ENCODE peak calls at places on chromosomes 3 and 15, in eight cellular contexts. One of them, this sample, is unnamed.

GRCh38 chr15:42999201-42999779 is 78.7 kb upstream of the TTBK2 start:
- DNase-seq in breast epithelium: no peak
- DNase-seq in NCI-H1092 treated with DMSO at 0.1 percent for 48 hours: no peak
- DNase-seq in effector CD4-positive, alpha-beta T cell: no peak
- DNase-seq in ovary: no peak
- DNase-seq in endothelial cell: no peak
- DNase-seq in MM.1S: no peak
- DNase-seq in stimulated activated CD4-positive, alpha-beta T cell treated with anti-CD3 and anti-CD28 coated beads, Interleukin-4, amount 100 ng/mL, for 24 hours: no peak
- DNase-seq in this sample: no peak

GRCh38 chr3:60294181-60294580 is 957.1 kb downstream of the FHIT start:
- DNase-seq in effector CD4-positive, alpha-beta T cell: no peak
- DNase-seq in ovary: no peak
- DNase-seq in MM.1S: no peak
- DNase-seq in stimulated activated CD4-positive, alpha-beta T cell treated with anti-CD3 and anti-CD28 coated beads, Interleukin-4, amount 100 ng/mL, for 24 hours: no peak
- DNase-seq in NCI-H1092 treated with DMSO at 0.1 percent for 48 hours: peak
- DNase-seq in breast epithelium: no peak
- DNase-seq in endothelial cell: no peak
- DNase-seq in this sample: no peak

GRCh38 chr15:59879506-59879905 is 124.6 kb upstream of the FOXB1 start:
- DNase-seq in ovary: no peak
- DNase-seq in breast epithelium: no peak
- DNase-seq in MM.1S: no peak
- DNase-seq in endothelial cell: no peak
- DNase-seq in stimulated activated CD4-positive, alpha-beta T cell treated with anti-CD3 and anti-CD28 coated beads, Interleukin-4, amount 100 ng/mL, for 24 hours: no peak
- DNase-seq in NCI-H1092 treated with DMSO at 0.1 percent for 48 hours: no peak
- DNase-seq in effector CD4-positive, alpha-beta T cell: no peak
- DNase-seq in this sample: no peak

GRCh38 chr3:123298903-123299302 is 97.2 kb downstream of the SEC22A start:
- DNase-seq in MM.1S: no peak
- DNase-seq in ovary: no peak
- DNase-seq in endothelial cell: no peak
- DNase-seq in breast epithelium: no peak
- DNase-seq in stimulated activated CD4-positive, alpha-beta T cell treated with anti-CD3 and anti-CD28 coated beads, Interleukin-4, amount 100 ng/mL, for 24 hours: no peak
- DNase-seq in NCI-H1092 treated with DMSO at 0.1 percent for 48 hours: no peak
- DNase-seq in effector CD4-positive, alpha-beta T cell: no peak
- DNase-seq in this sample: no peak

GRCh38 chr15:44775923-44776322 is 39.6 kb downstream of the TRIM69 start:
- DNase-seq in ovary: no peak
- DNase-seq in effector CD4-positive, alpha-beta T cell: no peak
- DNase-seq in NCI-H1092 treated with DMSO at 0.1 percent for 48 hours: peak
- DNase-seq in breast epithelium: no peak
- DNase-seq in endothelial cell: no peak
- DNase-seq in MM.1S: peak
- DNase-seq in stimulated activated CD4-positive, alpha-beta T cell treated with anti-CD3 and anti-CD28 coated beads, Interleukin-4, amount 100 ng/mL, for 24 hours: no peak
- DNase-seq in this sample: no peak

GRCh38 chr3:45464336-45464809 is 76.0 kb downstream of the LARS2 start:
- DNase-seq in NCI-H1092 treated with DMSO at 0.1 percent for 48 hours: no peak
- DNase-seq in MM.1S: no peak
- DNase-seq in ovary: no peak
- DNase-seq in breast epithelium: no peak
- DNase-seq in endothelial cell: peak
- DNase-seq in stimulated activated CD4-positive, alpha-beta T cell treated with anti-CD3 and anti-CD28 coated beads, Interleukin-4, amount 100 ng/mL, for 24 hours: no peak
- DNase-seq in effector CD4-positive, alpha-beta T cell: no peak
- DNase-seq in this sample: peak

GRCh38 chr3:56314842-56315241 is 153.4 kb downstream of the ERC2 start:
- DNase-seq in effector CD4-positive, alpha-beta T cell: no peak
- DNase-seq in NCI-H1092 treated with DMSO at 0.1 percent for 48 hours: no peak
- DNase-seq in breast epithelium: peak
- DNase-seq in endothelial cell: no peak
- DNase-seq in stimulated activated CD4-positive, alpha-beta T cell treated with anti-CD3 and anti-CD28 coated beads, Interleukin-4, amount 100 ng/mL, for 24 hours: no peak
- DNase-seq in MM.1S: no peak
- DNase-seq in ovary: no peak
- DNase-seq in this sample: no peak

GRCh38 chr3:60707452-60708020 is 543.7 kb downstream of the FHIT start:
- DNase-seq in ovary: no peak
- DNase-seq in NCI-H1092 treated with DMSO at 0.1 percent for 48 hours: no peak
- DNase-seq in MM.1S: no peak
- DNase-seq in endothelial cell: no peak
- DNase-seq in breast epithelium: no peak
- DNase-seq in effector CD4-positive, alpha-beta T cell: no peak
- DNase-seq in stimulated activated CD4-positive, alpha-beta T cell treated with anti-CD3 and anti-CD28 coated beads, Interleukin-4, amount 100 ng/mL, for 24 hours: no peak
- DNase-seq in this sample: no peak

GRCh38 chr15:37098468-37099320 is 1.7 kb downstream of the MEIS2 start:
- DNase-seq in endothelial cell: peak
- DNase-seq in NCI-H1092 treated with DMSO at 0.1 percent for 48 hours: peak
- DNase-seq in breast epithelium: no peak
- DNase-seq in ovary: peak
- DNase-seq in stimulated activated CD4-positive, alpha-beta T cell treated with anti-CD3 and anti-CD28 coated beads, Interleukin-4, amount 100 ng/mL, for 24 hours: no peak
- DNase-seq in effector CD4-positive, alpha-beta T cell: no peak
- DNase-seq in MM.1S: peak
- DNase-seq in this sample: no peak

GRCh38 chr15:49343546-49343945 is 79.5 kb upstream of the FGF7 start:
- DNase-seq in stimulated activated CD4-positive, alpha-beta T cell treated with anti-CD3 and anti-CD28 coated beads, Interleukin-4, amount 100 ng/mL, for 24 hours: no peak
- DNase-seq in endothelial cell: no peak
- DNase-seq in effector CD4-positive, alpha-beta T cell: no peak
- DNase-seq in MM.1S: no peak
- DNase-seq in breast epithelium: no peak
- DNase-seq in NCI-H1092 treated with DMSO at 0.1 percent for 48 hours: no peak
- DNase-seq in ovary: no peak
- DNase-seq in this sample: no peak

GRCh38 chr15:52326758-52327157 is 31.2 kb upstream of the MYO5C start:
- DNase-seq in ovary: no peak
- DNase-seq in effector CD4-positive, alpha-beta T cell: no peak
- DNase-seq in breast epithelium: no peak
- DNase-seq in endothelial cell: no peak
- DNase-seq in MM.1S: no peak
- DNase-seq in stimulated activated CD4-positive, alpha-beta T cell treated with anti-CD3 and anti-CD28 coated beads, Interleukin-4, amount 100 ng/mL, for 24 hours: no peak
- DNase-seq in NCI-H1092 treated with DMSO at 0.1 percent for 48 hours: no peak
- DNase-seq in this sample: no peak

GRCh38 chr3:10471337-10471721 is 34.1 kb downstream of the ATP2B2 start:
- DNase-seq in effector CD4-positive, alpha-beta T cell: no peak
- DNase-seq in NCI-H1092 treated with DMSO at 0.1 percent for 48 hours: peak
- DNase-seq in stimulated activated CD4-positive, alpha-beta T cell treated with anti-CD3 and anti-CD28 coated beads, Interleukin-4, amount 100 ng/mL, for 24 hours: no peak
- DNase-seq in MM.1S: no peak
- DNase-seq in ovary: no peak
- DNase-seq in breast epithelium: no peak
- DNase-seq in endothelial cell: no peak
- DNase-seq in this sample: no peak

GRCh38 chr3:138118863-138119766 is 3.7 kb upstream of the DZIP1L start:
- DNase-seq in breast epithelium: peak
- DNase-seq in effector CD4-positive, alpha-beta T cell: no peak
- DNase-seq in endothelial cell: peak
- DNase-seq in ovary: peak
- DNase-seq in NCI-H1092 treated with DMSO at 0.1 percent for 48 hours: peak
- DNase-seq in stimulated activated CD4-positive, alpha-beta T cell treated with anti-CD3 and anti-CD28 coated beads, Interleukin-4, amount 100 ng/mL, for 24 hours: peak
- DNase-seq in MM.1S: peak
- DNase-seq in this sample: no peak

GRCh38 chr3:127211118-127212060 is 18.5 kb downstream of the PRR23E start:
- DNase-seq in stimulated activated CD4-positive, alpha-beta T cell treated with anti-CD3 and anti-CD28 coated beads, Interleukin-4, amount 100 ng/mL, for 24 hours: no peak
- DNase-seq in MM.1S: no peak
- DNase-seq in endothelial cell: no peak
- DNase-seq in breast epithelium: no peak
- DNase-seq in ovary: no peak
- DNase-seq in NCI-H1092 treated with DMSO at 0.1 percent for 48 hours: no peak
- DNase-seq in effector CD4-positive, alpha-beta T cell: no peak
- DNase-seq in this sample: peak

This sample was measured in suprapubic skin.